ENCODE peak calls at places on chromosomes 16 and 17, in six cellular contexts. L is adrenal gland, Z is mesendoderm, W is esophagus muscularis mucosa, K is Karpas-422, B is breast epithelium. V is an unnamed sample.

GRCh38 chr17:40157972-40158371 is 17.6 kb downstream of the CASC3 start:
- DNase-seq in L (no peak), Z (no peak), W (no peak), K (no peak), B (no peak), V (no peak)

GRCh38 chr16:27285676-27286196 is 17.2 kb upstream of the NSMCE1 start:
- DNase-seq in L (peak; percentile 30), Z (no peak), W (no peak), K (no peak), B (no peak), V (peak; percentile 34)

GRCh38 chr16:71648921-71649320 is 22.9 kb downstream of the MARVELD3 start:
- DNase-seq in L (no peak), Z (peak; percentile 62), W (no peak), K (no peak), B (no peak), V (no peak)

GRCh38 chr17:35537569-35538209 is at the start of gene SLFN12L:
- DNase-seq in L (no peak), Z (no peak), W (no peak), K (no peak), B (no peak), V (no peak)

GRCh38 chr17:73520369-73520761 is 123.9 kb downstream of the SDK2 start:
- DNase-seq in L (no peak), Z (no peak), W (no peak), K (no peak), B (no peak), V (no peak)

GRCh38 chr16:52068447-52069074 is 478.4 kb downstream of the TOX3 start:
- DNase-seq in L (no peak), Z (peak; percentile 70), W (peak; percentile 26), K (peak; percentile 57), B (no peak), V (peak; percentile 31)

GRCh38 chr17:57429966-57430365 is 173.6 kb downstream of the MSI2 start:
- DNase-seq in L (no peak), Z (no peak), W (no peak), K (no peak), B (no peak), V (no peak)

GRCh38 chr16:21260870-21261791 is 17.0 kb downstream of the CRYM start:
- DNase-seq in L (peak; percentile 75), Z (no peak), W (no peak), K (no peak), B (no peak), V (peak; percentile 93)

GRCh38 chr17:60128171-60128859 is 21.5 kb upstream of the CA4 start:
- DNase-seq in L (no peak), Z (no peak), W (no peak), K (no peak), B (peak; percentile 3), V (no peak)

GRCh38 chr17:81685108-81685507 is 1.3 kb downstream of the HGS start:
- DNase-seq in L (peak; percentile 68), Z (no peak), W (no peak), K (no peak), B (no peak), V (no peak)

GRCh38 chr17:58228679-58229078 is 9.6 kb upstream of the MKS1 start:
- DNase-seq in L (no peak), Z (peak; percentile 47), W (no peak), K (no peak), B (no peak), V (no peak)

GRCh38 chr17:57915980-57916757 is 39.0 kb downstream of the CUEDC1 start:
- DNase-seq in L (peak; percentile 55), Z (peak; percentile 91), W (no peak), K (no peak), B (no peak), V (no peak)

GRCh38 chr17:36149296-36149820 is 27.1 kb downstream of the TBC1D3B start:
- DNase-seq in L (peak; percentile 31), Z (no peak), W (peak; percentile 94), K (no peak), B (no peak), V (no peak)

GRCh38 chr17:57567278-57567677 is 177.8 kb downstream of the CCDC182 start:
- DNase-seq in L (no peak), Z (no peak), W (no peak), K (no peak), B (no peak), V (no peak)

GRCh38 chr16:24838554-24839266 is 7.1 kb upstream of the SLC5A11 start:
- DNase-seq in L (peak; percentile 25), Z (no peak), W (no peak), K (no peak), B (no peak), V (peak; percentile 25)

GRCh38 chr17:32161029-32161428 is 18.7 kb downstream of the RHOT1 start:
- DNase-seq in L (no peak), Z (no peak), W (peak; percentile 57), K (no peak), B (no peak), V (no peak)

GRCh38 chr17:46192484-46193245 is 564 bp downstream of the KANSL1 start:
- DNase-seq in L (peak; percentile 71), Z (peak; percentile 92), W (no peak), K (peak; percentile 92), B (no peak), V (peak; percentile 75)

GRCh38 chr17:34841467-34841866 is 119.8 kb downstream of the CCT6B start:
- DNase-seq in L (no peak), Z (no peak), W (no peak), K (no peak), B (no peak), V (no peak)

GRCh38 chr16:2484898-2485508 is 10.1 kb downstream of the TBC1D24 start:
- DNase-seq in L (no peak), Z (no peak), W (no peak), K (no peak), B (no peak), V (no peak)

GRCh38 chr17:63356275-63356905 is 89.7 kb downstream of the CYB561 start:
- DNase-seq in L (peak; percentile 65), Z (no peak), W (no peak), K (no peak), B (no peak), V (no peak)

GRCh38 chr17:7138800-7139381 is 24.3 kb upstream of the ASGR2 start:
- DNase-seq in L (peak; percentile 19), Z (no peak), W (no peak), K (no peak), B (no peak), V (no peak)

GRCh38 chr16:51431517-51432241 is 280.6 kb upstream of the SALL1 start:
- DNase-seq in L (peak; percentile 33), Z (peak; percentile 41), W (no peak), K (no peak), B (no peak), V (no peak)

GRCh38 chr17:20955437-20956323 is 87.1 kb downstream of the USP22 start:
- DNase-seq in L (peak; percentile 59), Z (no peak), W (no peak), K (no peak), B (no peak), V (peak; percentile 32)

DNA sequence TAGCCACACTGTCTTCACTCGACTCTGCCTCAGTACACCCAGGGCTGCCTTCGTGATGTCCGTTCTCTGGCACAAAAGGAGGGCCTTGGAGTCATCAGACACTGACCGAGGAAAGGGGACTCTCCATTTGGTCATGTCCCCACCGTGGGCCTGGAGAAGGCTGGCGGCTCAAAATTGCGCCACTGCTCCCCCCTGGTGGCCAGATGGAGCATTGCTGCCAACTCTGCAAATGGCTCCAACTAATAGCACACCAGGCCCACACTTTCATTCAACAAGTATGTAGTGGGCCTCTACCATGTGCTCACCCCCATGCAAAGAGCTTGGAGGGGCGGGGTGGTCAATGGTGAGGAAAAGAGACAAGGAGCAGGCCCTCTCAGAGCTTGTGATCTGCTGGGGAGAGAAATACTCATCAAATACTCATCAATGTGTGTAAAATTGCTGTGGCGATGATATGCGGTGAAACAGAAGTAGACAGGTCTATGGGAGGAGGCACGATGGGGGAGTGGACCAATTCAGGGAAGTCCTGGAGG is 5.2 kb upstream of the GRIN2C start:
- DNase-seq in L (peak; percentile 87), Z (peak; percentile 79), W (peak; percentile 96), K (peak; percentile 91), B (peak; percentile 80), V (peak; percentile 77)
- H3K27ac ChIP-seq in L (peak overlapping the region; percentile 40), Z (no peak overlapping the region), W (no peak overlapping the region), K (no peak overlapping the region), B (no peak overlapping the region), V (no peak overlapping the region)

DNA sequence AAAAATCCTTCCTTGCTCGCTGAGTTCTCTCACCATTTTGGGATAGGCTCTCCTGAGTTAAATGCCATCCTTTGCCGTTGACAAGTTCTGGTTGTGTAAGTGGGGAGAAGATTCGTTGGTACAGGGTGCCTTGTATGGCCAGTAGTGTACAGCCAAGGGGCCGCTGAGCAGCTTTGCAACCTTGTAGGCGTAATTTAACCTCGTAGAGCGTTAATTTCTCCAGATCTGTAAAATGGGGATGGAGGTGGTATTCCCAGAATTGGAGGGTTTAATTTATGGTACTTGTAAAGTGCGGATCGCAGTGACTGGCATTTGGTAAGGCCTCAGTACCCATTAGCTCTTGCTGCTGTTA is 1.4 kb downstream of the ARSG start:
- DNase-seq in L (no peak), Z (no peak), W (no peak), K (no peak), B (no peak), V (no peak)
- H3K27ac ChIP-seq in L (peak overlapping the region; percentile 88), Z (no peak overlapping the region), W (no peak overlapping the region), K (peak overlapping the region; percentile 97), B (peak overlapping the region; percentile 92), V (peak overlapping the region; percentile 73)

DNA sequence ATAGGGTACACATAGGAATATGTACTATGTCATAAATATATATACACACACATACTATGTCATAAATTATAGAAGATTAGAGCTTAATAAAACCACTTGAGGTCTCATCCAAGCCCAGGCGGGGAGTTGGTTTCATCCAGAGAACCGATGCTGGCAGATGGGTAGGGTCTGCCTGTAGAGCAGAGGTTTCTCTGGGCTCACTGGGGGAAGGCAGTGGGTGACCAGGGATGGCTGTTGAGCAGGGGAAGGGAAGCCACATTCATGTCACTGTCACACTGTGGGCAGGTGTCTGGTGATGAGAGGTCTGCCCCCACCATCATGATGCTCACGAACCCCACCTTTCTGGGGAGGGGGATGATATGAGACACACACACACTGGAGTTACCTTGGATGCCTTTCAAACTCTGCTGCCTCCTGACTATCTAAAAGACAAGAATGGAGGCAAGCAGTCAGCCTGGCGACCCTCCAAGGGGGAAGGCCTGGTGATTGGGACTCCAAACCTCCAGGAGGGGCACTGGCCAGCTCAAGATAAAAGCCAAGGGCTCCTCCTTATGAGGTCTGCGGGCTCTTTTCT is 7.2 kb downstream of the C16orf95 start:
- DNase-seq in L (no peak), Z (no peak), W (no peak), K (no peak), B (no peak), V (no peak)
- H3K27ac ChIP-seq in L (no peak overlapping the region), Z (no peak overlapping the region), W (no peak overlapping the region), K (no peak overlapping the region), B (no peak overlapping the region), V (no peak overlapping the region)

DNA sequence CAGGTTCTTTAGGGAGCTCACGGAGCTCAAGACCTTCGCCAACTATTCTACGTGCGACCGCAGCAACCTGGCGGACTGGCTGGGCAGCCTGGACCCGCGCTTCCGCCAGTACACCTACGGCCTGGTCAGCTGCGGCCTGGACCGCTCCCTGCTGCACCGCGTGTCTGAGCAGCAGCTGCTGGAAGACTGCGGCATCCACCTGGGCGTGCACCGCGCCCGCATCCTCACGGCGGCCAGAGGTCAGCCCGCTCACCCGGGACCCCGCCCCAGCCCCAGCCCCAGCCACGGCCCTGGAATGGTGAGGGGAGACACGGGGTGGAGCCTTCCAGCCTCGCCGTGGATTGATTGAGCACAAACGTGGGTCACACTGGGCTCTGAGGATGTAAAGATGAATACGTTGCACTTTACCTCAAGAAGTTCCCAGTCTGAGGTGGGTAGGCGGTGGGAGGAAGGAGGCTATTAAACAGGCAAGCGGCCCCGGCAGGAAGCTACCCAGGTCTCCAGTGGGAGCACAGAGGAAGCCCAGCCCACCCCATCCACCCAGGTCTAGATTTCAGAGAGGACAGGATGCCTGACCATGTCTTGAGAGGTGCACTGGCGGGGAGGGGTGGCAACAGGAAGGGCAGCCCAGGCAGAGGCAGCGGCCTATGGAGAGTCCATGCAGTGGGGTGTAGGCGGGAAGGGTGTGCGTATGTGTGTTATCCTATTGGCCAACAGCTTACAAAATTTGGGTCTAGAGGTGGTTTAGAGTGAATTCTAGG is 13.7 kb downstream of the SARM1 start:
- DNase-seq in L (no peak), Z (no peak), W (no peak), K (no peak), B (peak; percentile 50), V (peak; percentile 55)
- H3K27ac ChIP-seq in L (no peak overlapping the region), Z (no peak overlapping the region), W (no peak overlapping the region), K (no peak overlapping the region), B (no peak overlapping the region), V (peak overlapping the region; percentile 51)